ENCODE peak calls at places on chromosomes 4 and X, in nine cellular contexts. I, L, F, E, J, D, Y, V and B are unnamed samples.

GRCh38 chrX:151031365-151031975 is 48.3 kb downstream of the HMGB3 start:
- DNase-seq in I (no peak), L (no peak), F (peak; percentile 54), E (no peak), J (no peak), D (no peak), Y (no peak), V (no peak), B (no peak)

GRCh38 chr4:102761902-102762301 is 1.1 kb upstream of the MANBA start:
- DNase-seq in I (no peak), L (no peak), F (no peak), E (no peak), J (no peak), D (no peak), Y (no peak), V (no peak), B (no peak)

GRCh38 chr4:135383889-135384288 is 1182.3 kb upstream of the PABPC4L start:
- DNase-seq in I (no peak), L (no peak), F (no peak), E (no peak), J (no peak), D (no peak), Y (no peak), V (no peak), B (no peak)

GRCh38 chrX:12794654-12795053 is 3.4 kb downstream of the PRPS2 start:
- DNase-seq in I (no peak), L (no peak), F (no peak), E (no peak), J (no peak), D (no peak), Y (no peak), V (no peak), B (no peak)

GRCh38 chr4:75699299-75699698 is 25.1 kb upstream of the USO1 start:
- DNase-seq in I (no peak), L (no peak), F (no peak), E (no peak), J (no peak), D (no peak), Y (no peak), V (no peak), B (no peak)

GRCh38 chr4:4415107-4415805 is 28.4 kb downstream of the NSG1 start:
- DNase-seq in I (no peak), L (no peak), F (no peak), E (no peak), J (no peak), D (no peak), Y (no peak), V (no peak), B (no peak)

GRCh38 chrX:46262299-46262698 is 282.9 kb downstream of the ZNF674 start:
- DNase-seq in I (no peak), L (no peak), F (no peak), E (no peak), J (no peak), D (no peak), Y (no peak), V (no peak), B (no peak)

GRCh38 chrX:338281-338835 is 19.8 kb upstream of the GTPBP6 start:
- DNase-seq in I (no peak), L (no peak), F (no peak), E (no peak), J (no peak), D (no peak), Y (no peak), V (no peak), B (no peak)

GRCh38 chr4:24328711-24329110 is 255.6 kb downstream of the DHX15 start:
- DNase-seq in I (no peak), L (no peak), F (no peak), E (no peak), J (no peak), D (no peak), Y (no peak), V (no peak), B (no peak)

GRCh38 chr4:16334641-16335040 is 108.4 kb upstream of the TAPT1 start:
- DNase-seq in I (no peak), L (no peak), F (no peak), E (no peak), J (no peak), D (no peak), Y (no peak), V (no peak), B (no peak)

GRCh38 chr4:185396724-185397402 is at the start of gene ANKRD37:
- DNase-seq in I (peak; percentile 54), L (peak; percentile 85), F (peak; percentile 48), E (peak; percentile 38), J (no peak), D (peak; percentile 27), Y (no peak), V (no peak), B (no peak)

GRCh38 chrX:150482537-150483217 is 85.7 kb upstream of the MTM1 start:
- DNase-seq in I (no peak), L (no peak), F (peak; percentile 86), E (peak; percentile 35), J (peak; percentile 16), D (no peak), Y (peak; percentile 59), V (no peak), B (no peak)

GRCh38 chr4:76801621-76802545 is 96.1 kb downstream of the SOWAHB start:
- DNase-seq in I (peak; percentile 67), L (no peak), F (no peak), E (peak; percentile 53), J (no peak), D (peak; percentile 20), Y (no peak), V (no peak), B (no peak)

GRCh38 chr4:17511041-17511949 is 595 bp downstream of the QDPR start:
- DNase-seq in I (peak; percentile 60), L (peak; percentile 66), F (peak; percentile 34), E (peak; percentile 48), J (peak; percentile 21), D (peak; percentile 31), Y (peak; percentile 28), V (peak; percentile 50), B (no peak)

GRCh38 chr4:22474636-22475310 is 41.1 kb downstream of the ADGRA3 start:
- DNase-seq in I (no peak), L (no peak), F (peak; percentile 46), E (no peak), J (no peak), D (no peak), Y (no peak), V (no peak), B (no peak)

GRCh38 chrX:34656842-34657780 is at the start of gene TMEM47:
- DNase-seq in I (peak; percentile 73), L (peak; percentile 78), F (peak; percentile 73), E (peak; percentile 83), J (peak; percentile 25), D (peak; percentile 77), Y (peak; percentile 40), V (peak; percentile 73), B (peak; percentile 90)

GRCh38 chrX:143455045-143455444 is 62.2 kb downstream of the SPANXN3 start:
- DNase-seq in I (no peak), L (no peak), F (no peak), E (no peak), J (no peak), D (no peak), Y (no peak), V (no peak), B (no peak)

GRCh38 chrX:1598021-1598875 is 6.8 kb downstream of the AKAP17A start:
- DNase-seq in I (no peak), L (no peak), F (no peak), E (no peak), J (no peak), D (no peak), Y (no peak), V (no peak), B (peak; percentile 84)

GRCh38 chrX:1468250-1468772 is 15.6 kb upstream of the ASMTL start:
- DNase-seq in I (no peak), L (no peak), F (peak; percentile 75), E (peak; percentile 68), J (peak; percentile 16), D (no peak), Y (peak; percentile 50), V (no peak), B (peak; percentile 90)

DNA sequence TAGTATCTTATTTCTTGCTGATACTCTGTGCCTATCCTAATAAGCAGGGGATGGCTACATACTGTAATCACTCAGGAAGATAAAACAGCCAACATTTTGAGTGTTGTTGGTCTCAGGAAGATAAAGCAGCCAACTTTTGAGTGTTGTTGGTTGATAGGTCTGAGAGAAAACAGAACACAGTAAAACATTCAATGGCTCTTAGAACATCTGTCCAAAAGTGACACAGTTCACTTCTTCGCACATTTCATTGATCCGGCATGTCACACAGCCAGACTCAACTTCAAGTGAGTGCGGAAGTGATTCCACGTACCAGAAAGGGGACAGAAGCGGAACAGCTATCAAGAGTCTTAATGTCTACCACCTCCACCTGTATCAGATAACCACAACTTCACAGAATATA is 87.3 kb upstream of the DMD start:
- DNase-seq in I (no peak), L (no peak), F (no peak), E (no peak), J (no peak), D (no peak), Y (no peak), V (peak; percentile 26), B (no peak)
- TF ChIP-seq CTCF in I (no peak), L (no peak), F (no peak), E (no peak), J (no peak), D (no peak), Y (no peak), V (no peak), B (no peak)

GRCh38 chr4:172942840-172943239 is 225.8 kb upstream of the GALNT7 start:
- DNase-seq in I (no peak), L (no peak), F (no peak), E (no peak), J (no peak), D (no peak), Y (no peak), V (no peak), B (no peak)
- TF ChIP-seq CTCF in I (no peak), L (no peak), F (no peak), E (no peak), J (no peak), D (no peak), Y (no peak), V (no peak), B (no peak)

GRCh38 chr4:168864831-168865541 is 145.1 kb downstream of the CBR4 start:
- DNase-seq in I (no peak), L (no peak), F (peak; percentile 35), E (peak; percentile 94), J (no peak), D (no peak), Y (no peak), V (no peak), B (no peak)
- TF ChIP-seq CTCF in I (no peak), L (no peak), F (peak; percentile 41), E (peak; percentile 67), J (no peak), D (peak; percentile 28), Y (no peak), V (peak; percentile 11), B (peak; percentile 49)

GRCh38 chr4:136395212-136395722 is 1137.0 kb downstream of the PCDH18 start:
- DNase-seq in I (no peak), L (peak; percentile 24), F (no peak), E (no peak), J (no peak), D (no peak), Y (no peak), V (no peak), B (no peak)

DNA sequence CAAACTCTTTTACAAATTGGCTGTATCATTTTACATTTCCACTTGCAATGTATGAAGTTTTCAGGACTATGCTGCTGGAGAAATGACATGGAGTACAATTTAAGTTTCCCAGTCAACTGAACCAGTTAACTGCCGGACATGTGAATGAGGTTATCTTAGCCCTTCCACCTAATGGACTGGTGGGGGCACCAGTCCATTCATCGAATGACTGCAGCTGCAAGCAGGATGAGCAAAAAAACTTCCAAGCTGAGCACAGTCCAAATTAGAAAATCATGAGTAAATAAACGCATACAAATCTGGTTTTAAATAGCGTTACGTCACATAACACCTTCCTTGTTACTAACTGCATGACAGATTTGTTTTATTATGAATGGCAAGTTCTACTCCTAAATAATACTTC is 1131.5 kb downstream of the PCDH18 start:
- DNase-seq in I (no peak), L (no peak), F (no peak), E (no peak), J (no peak), D (no peak), Y (no peak), V (no peak), B (no peak)
- TF ChIP-seq CTCF in I (no peak), L (no peak), F (no peak), E (no peak), J (no peak), D (no peak), Y (no peak), V (peak; percentile 45), B (peak; percentile 6)